ENCODE peak calls at places on chromosomes 6 and 20, in five cellular contexts. A, G, I, S and M are unnamed samples.

GRCh38 chr20:57270204-57270937 is 3.9 kb upstream of the BMP7 start:
- DNase-seq in A (no peak), G (no peak), I (no peak), S (no peak), M (no peak)

GRCh38 chr6:120378582-120379220 is 955.6 kb downstream of the TBC1D32 start:
- DNase-seq in A (no peak), G (peak; percentile 26), I (no peak), S (no peak), M (no peak)

GRCh38 chr6:33683051-33683571 is 28.4 kb downstream of the UQCC2 start:
- DNase-seq in A (no peak), G (no peak), I (peak; percentile 67), S (no peak), M (no peak)

GRCh38 chr20:57208198-57208597 is 58.2 kb downstream of the BMP7 start:
- DNase-seq in A (no peak), G (no peak), I (no peak), S (no peak), M (no peak)

GRCh38 chr20:45911486-45912343 is at the start of gene PLTP:
- DNase-seq in A (no peak), G (peak; percentile 82), I (peak; percentile 86), S (no peak), M (no peak)

GRCh38 chr6:105001906-105002305 is 45.0 kb downstream of the LIN28B start:
- DNase-seq in A (no peak), G (peak; percentile 15), I (no peak), S (no peak), M (no peak)

GRCh38 chr6:156231353-156231752 is 545.8 kb upstream of the ARID1B start:
- DNase-seq in A (no peak), G (no peak), I (no peak), S (no peak), M (no peak)

GRCh38 chr6:15715060-15715459 is 52.2 kb upstream of the DTNBP1 start:
- DNase-seq in A (no peak), G (no peak), I (no peak), S (no peak), M (no peak)

GRCh38 chr6:30163090-30163917 is at the start of gene TRIM15:
- DNase-seq in A (no peak), G (no peak), I (peak; percentile 77), S (no peak), M (no peak)

GRCh38 chr6:136225496-136225895 is 24.6 kb downstream of the MTFR2 start:
- DNase-seq in A (no peak), G (peak; percentile 52), I (no peak), S (no peak), M (no peak)

GRCh38 chr6:107561325-107561724 is 71.4 kb downstream of the SOBP start:
- DNase-seq in A (no peak), G (peak; percentile 10), I (no peak), S (no peak), M (no peak)

DNA sequence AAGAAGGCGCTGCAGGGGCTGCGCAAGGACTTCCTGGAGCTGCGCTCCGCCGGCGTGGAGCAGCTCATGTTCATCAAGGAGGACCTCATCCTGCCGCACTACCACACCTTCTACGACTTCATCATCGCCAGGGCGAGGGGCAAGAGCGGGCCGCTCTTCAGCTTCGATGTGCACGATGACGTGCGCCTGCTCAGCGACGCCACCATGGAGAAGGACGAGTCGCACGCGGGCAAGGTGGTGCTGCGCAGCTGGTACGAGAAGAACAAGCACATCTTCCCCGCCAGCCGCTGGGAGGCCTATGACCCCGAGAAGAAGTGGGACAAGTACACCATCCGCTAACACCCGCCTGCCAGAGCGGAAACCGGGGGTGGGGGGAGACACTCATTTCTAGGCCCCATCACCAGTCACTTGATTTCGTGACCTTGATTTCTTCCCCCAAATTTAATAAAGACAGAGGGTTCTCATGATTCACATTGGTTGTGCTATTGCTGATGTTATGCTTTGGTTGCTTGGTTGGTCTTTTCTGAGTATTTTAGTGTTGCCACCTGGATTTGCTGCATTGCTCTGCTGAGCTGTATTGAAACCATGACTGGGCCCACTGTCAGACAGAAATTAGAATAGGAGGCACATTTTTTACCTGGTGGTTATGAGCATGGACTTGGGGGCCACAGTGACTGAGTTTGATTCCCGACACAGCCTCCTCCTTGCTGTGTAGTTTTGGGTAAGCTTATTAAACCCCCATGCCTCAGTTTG is 1.5 kb downstream of the FAM50B start:
- DNase-seq in A (peak; percentile 43), G (no peak), I (peak; percentile 81), S (no peak), M (no peak)
- H3K4me3 ChIP-seq in A (no peak overlapping the region), G (peak overlapping the region; percentile 67), I (peak overlapping the region; percentile 41), S (no peak overlapping the region), M (no peak overlapping the region)

DNA sequence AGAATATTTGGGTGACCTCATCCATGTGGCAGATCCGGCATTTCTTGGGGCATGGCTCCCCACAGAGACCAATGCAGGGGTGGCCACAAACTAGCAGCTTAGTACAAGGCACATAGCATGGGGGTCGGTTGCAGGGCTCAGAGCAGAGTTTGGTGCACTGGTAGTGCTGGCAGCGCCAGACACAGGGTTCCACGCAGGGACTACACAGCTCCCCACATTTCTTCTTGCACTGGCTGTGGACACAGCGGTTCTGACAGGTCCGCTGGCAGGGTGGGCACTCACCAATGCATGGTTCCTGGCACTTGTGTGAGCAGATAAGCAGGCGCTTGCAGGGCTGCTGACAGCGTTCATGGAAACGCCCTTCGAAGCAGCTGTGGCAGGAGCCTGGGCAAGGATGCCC is 29.1 kb downstream of the DDX27 start:
- DNase-seq in A (no peak), G (no peak), I (no peak), S (no peak), M (no peak)
- H3K4me3 ChIP-seq in A (no peak overlapping the region), G (no peak overlapping the region), I (no peak overlapping the region), S (no peak overlapping the region), M (no peak overlapping the region)

GRCh38 chr20:6473197-6473596 is 294.3 kb upstream of the BMP2 start:
- DNase-seq in A (no peak), G (peak; percentile 58), I (no peak), S (no peak), M (peak; percentile 62)

GRCh38 chr20:6466065-6466810 is 301.2 kb upstream of the BMP2 start:
- DNase-seq in A (no peak), G (peak; percentile 60), I (no peak), S (no peak), M (no peak)

GRCh38 chr20:6469695-6470094 is 297.8 kb upstream of the BMP2 start:
- DNase-seq in A (no peak), G (no peak), I (no peak), S (no peak), M (no peak)

GRCh38 chr20:6468751-6469150 is 298.7 kb upstream of the BMP2 start:
- DNase-seq in A (no peak), G (no peak), I (no peak), S (no peak), M (no peak)

GRCh38 chr20:6471110-6471647 is 296.3 kb upstream of the BMP2 start:
- DNase-seq in A (no peak), G (no peak), I (no peak), S (no peak), M (no peak)
- H3K4me3 ChIP-seq in A (no peak overlapping the region), G (no peak overlapping the region), I (no peak overlapping the region), S (no peak overlapping the region), M (no peak overlapping the region)

DNA sequence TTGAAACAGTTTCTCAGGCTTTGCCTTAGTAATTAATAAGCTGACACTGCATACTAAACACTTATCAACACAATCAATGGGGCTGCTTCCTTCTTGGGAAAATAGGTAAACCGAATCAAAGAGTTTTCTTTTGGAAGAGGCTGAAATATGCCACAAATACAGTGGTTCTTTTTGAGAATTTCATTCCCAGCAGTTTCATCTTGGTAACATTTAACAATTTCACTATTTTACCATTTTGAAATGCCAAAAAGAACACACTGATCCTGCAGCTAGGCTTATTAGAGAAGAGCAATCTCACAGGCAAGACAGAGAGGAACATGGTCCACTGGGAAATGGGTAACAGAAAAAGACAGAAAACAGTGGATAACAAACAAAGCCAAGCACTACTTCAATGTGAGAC is 2.6 kb downstream of the CNR1 start:
- DNase-seq in A (no peak), G (no peak), I (no peak), S (no peak), M (no peak)
- H3K4me3 ChIP-seq in A (no peak overlapping the region), G (no peak overlapping the region), I (no peak overlapping the region), S (peak overlapping the region; percentile 53), M (no peak overlapping the region)

GRCh38 chr6:161166677-161167076 is 107.2 kb downstream of the AGPAT4 start:
- DNase-seq in A (no peak), G (no peak), I (no peak), S (no peak), M (no peak)

GRCh38 chr6:161171207-161171606 is 102.7 kb downstream of the AGPAT4 start:
- DNase-seq in A (no peak), G (no peak), I (no peak), S (no peak), M (no peak)

GRCh38 chr6:161169690-161170089 is 104.2 kb downstream of the AGPAT4 start:
- DNase-seq in A (no peak), G (peak; percentile 94), I (no peak), S (no peak), M (peak; percentile 80)

GRCh38 chr6:161168281-161168891 is 105.5 kb downstream of the AGPAT4 start:
- DNase-seq in A (no peak), G (peak; percentile 100), I (no peak), S (no peak), M (peak; percentile 98)

GRCh38 chr6:161169060-161169459 is 104.8 kb downstream of the AGPAT4 start:
- DNase-seq in A (no peak), G (peak; percentile 22), I (no peak), S (no peak), M (no peak)
- H3K4me3 ChIP-seq in A (no peak overlapping the region), G (no peak overlapping the region), I (no peak overlapping the region), S (no peak overlapping the region), M (no peak overlapping the region)

GRCh38 chr6:8102122-8102958 is at the start of gene EEF1E1:
- DNase-seq in A (peak; percentile 96), G (peak; percentile 97), I (peak; percentile 97), S (peak; percentile 96), M (peak; percentile 81)

GRCh38 chr6:8103726-8104125 is 1.4 kb upstream of the EEF1E1 start:
- DNase-seq in A (no peak), G (no peak), I (no peak), S (no peak), M (no peak)

DNA sequence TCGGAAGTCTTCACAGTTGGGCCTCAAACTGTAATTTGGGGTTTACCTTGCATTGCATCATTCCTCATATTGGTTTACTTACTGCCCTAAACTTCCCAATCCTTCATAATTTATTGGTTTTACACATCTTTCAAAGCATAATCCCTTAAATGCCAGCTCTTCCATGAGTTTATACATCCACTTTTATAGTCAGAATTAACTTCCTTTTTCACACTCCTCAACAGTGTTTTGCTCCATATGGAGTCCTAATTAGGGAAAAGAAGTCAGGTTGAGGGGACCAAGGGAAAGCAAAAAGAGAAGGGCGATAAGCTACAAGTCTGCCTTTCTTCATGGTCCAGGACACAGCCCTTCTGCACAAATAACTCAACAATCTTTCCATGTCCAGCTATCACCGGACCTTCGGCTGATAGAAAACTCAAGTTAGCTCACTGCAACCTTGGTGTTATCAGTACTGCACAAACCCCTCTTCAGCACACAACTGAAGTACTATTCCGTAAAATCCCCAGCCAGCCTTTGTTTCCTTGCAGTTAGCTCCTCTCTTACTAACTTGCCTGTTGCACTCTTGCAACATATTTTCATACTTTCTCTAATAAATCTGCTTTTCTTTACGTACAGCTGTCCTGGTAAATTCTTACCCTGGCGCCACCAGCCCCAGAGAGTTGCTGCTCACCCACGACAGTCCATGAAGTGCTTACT is 2.0 kb downstream of the EEF1E1 start:
- DNase-seq in A (no peak), G (no peak), I (no peak), S (no peak), M (no peak)
- H3K4me3 ChIP-seq in A (no peak overlapping the region), G (no peak overlapping the region), I (no peak overlapping the region), S (no peak overlapping the region), M (no peak overlapping the region)

GRCh38 chr6:14210077-14210476 is 92.5 kb downstream of the CD83 start:
- DNase-seq in A (no peak), G (no peak), I (no peak), S (no peak), M (no peak)
- H3K4me3 ChIP-seq in A (no peak overlapping the region), G (no peak overlapping the region), I (no peak overlapping the region), S (no peak overlapping the region), M (no peak overlapping the region)